ENCODE peak calls at places on chromosomes 4 and X, in six cellular contexts. D is spleen, N is endothelial cell of umbilical vein, F is tibial nerve, C is A549, U is right lobe of liver. Y is an unnamed sample. For H3K4me1, the result is how much of the 10 kb centered on the place peaks cover.

GRCh38 chrX:40099046-40099968 is 1.5 kb upstream of the BCOR start:
- DNase-seq in D (peak), N (no peak), F (no peak), C (no peak), U (peak), Y (no peak)

GRCh38 chr4:74283614-74284013 is 24.7 kb upstream of the EPGN start:
- DNase-seq in D (no peak), N (no peak), F (no peak), C (peak), U (no peak), Y (no peak)

GRCh38 chrX:70998402-70999027 is 67.6 kb upstream of the SLC7A3 start:
- DNase-seq in D (no peak), N (peak), F (peak), C (peak), U (no peak), Y (no peak)

GRCh38 chr4:148079945-148080344 is 348.1 kb downstream of the ARHGAP10 start:
- DNase-seq in D (no peak), N (no peak), F (no peak), C (no peak), U (no peak), Y (no peak)

GRCh38 chr4:135605096-135605495 is 1403.5 kb upstream of the PABPC4L start:
- DNase-seq in D (no peak), N (no peak), F (no peak), C (no peak), U (no peak), Y (no peak)

GRCh38 chrX:103831803-103832544 is at the start of gene RAB9B:
- DNase-seq in D (peak), N (peak), F (peak), C (no peak), U (peak), Y (no peak)

GRCh38 chr4:21811576-21811975 is 137.0 kb downstream of the KCNIP4 start:
- DNase-seq in D (no peak), N (peak), F (no peak), C (no peak), U (no peak), Y (no peak)

GRCh38 chr4:113979973-113980615 is 647 bp upstream of the ARSJ start:
- DNase-seq in D (no peak), N (peak), F (no peak), C (no peak), U (no peak), Y (no peak)

GRCh38 chr4:3756343-3757059 is 9.7 kb upstream of the ADRA2C start:
- DNase-seq in D (no peak), N (no peak), F (no peak), C (no peak), U (no peak), Y (no peak)

GRCh38 chrX:119917877-119918276 is 22.2 kb downstream of the AKAP14 start:
- DNase-seq in D (no peak), N (no peak), F (no peak), C (no peak), U (no peak), Y (no peak)

GRCh38 chr4:174213734-174214101 is 69.7 kb downstream of the FBXO8 start:
- DNase-seq in D (no peak), N (no peak), F (no peak), C (no peak), U (peak), Y (no peak)

GRCh38 chr4:75848891-75849290 is 53.4 kb downstream of the PPEF2 start:
- DNase-seq in D (no peak), N (peak), F (no peak), C (no peak), U (no peak), Y (no peak)

GRCh38 chr4:152246659-152247058 is 289.2 kb downstream of the FBXW7 start:
- DNase-seq in D (no peak), N (no peak), F (no peak), C (no peak), U (no peak), Y (no peak)

GRCh38 chr4:113645771-113646455 is 115.6 kb downstream of the CAMK2D start:
- DNase-seq in D (no peak), N (peak), F (no peak), C (peak), U (no peak), Y (no peak)

GRCh38 chr4:681736-682451 is 7.1 kb downstream of the SLC49A3 start:
- DNase-seq in D (peak), N (no peak), F (no peak), C (peak), U (peak), Y (no peak)

GRCh38 chr4:78622253-78622979 is 70.8 kb downstream of the ANXA3 start:
- DNase-seq in D (no peak), N (peak), F (no peak), C (peak), U (no peak), Y (no peak)

GRCh38 chrX:7085879-7086278 is 61.6 kb upstream of the STS start:
- DNase-seq in D (no peak), N (no peak), F (no peak), C (no peak), U (no peak), Y (no peak)

GRCh38 chr4:101791189-101791572 is 651 bp downstream of the BANK1 start:
- DNase-seq in D (peak), N (no peak), F (no peak), C (peak), U (no peak), Y (no peak)

GRCh38 chr4:83219344-83219990 is 65.1 kb downstream of the COQ2 start:
- DNase-seq in D (peak), N (peak), F (no peak), C (no peak), U (no peak), Y (no peak)

GRCh38 chr4:83219991-83220360 is 64.6 kb downstream of the COQ2 start:
- DNase-seq in D (no peak), N (no peak), F (no peak), C (no peak), U (no peak), Y (no peak)

GRCh38 chr4:83216856-83217683 is 67.5 kb downstream of the COQ2 start:
- DNase-seq in D (peak), N (no peak), F (no peak), C (no peak), U (no peak), Y (no peak)

GRCh38 chr4:83214079-83214478 is 70.5 kb downstream of the COQ2 start:
- DNase-seq in D (no peak), N (no peak), F (no peak), C (no peak), U (no peak), Y (no peak)

DNA sequence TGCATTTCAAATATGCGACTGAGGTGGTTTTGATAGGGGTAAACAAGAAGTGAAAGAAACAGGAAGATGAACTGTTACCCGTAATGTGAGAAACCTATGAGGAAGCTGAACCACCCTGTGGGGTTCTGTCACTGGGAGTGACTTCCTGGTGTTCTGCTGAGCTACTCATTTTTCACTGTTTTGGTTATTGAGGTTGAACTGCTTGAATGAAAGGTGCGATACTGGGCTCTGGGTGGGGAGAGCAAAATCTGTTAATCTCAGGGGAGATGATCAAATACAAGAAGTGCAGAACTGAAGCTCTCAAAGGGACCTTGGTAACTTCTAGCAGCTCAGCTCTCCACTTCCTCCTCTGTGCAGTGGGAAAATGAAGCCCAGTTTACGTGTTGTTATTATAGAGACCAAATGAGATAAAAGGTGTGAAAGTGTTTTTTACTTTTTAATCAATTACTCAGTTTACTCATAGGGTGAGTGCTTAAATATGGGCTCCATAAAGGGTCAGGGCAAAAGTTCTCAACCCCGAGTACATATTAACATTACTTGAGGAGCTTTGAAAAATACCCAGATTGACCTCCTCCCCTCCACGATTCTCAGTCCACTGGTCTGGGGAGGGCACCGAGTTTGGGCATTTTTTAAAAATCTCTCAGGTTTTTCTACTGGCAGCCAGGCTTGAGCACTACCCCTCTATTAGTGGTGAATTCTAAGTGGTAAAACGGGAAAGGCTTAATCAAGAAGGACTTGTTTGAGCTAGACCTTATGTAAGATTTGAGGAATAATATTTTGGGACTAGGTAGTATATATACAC is 66.7 kb downstream of the COQ2 start:
- DNase-seq in D (no peak), N (no peak), F (no peak), C (no peak), U (no peak), Y (no peak)
- H3K4me1 ChIP-seq in D (half or more), N (under half), F (under half), C (under half), U (under half), Y (half or more)

GRCh38 chrX:46211079-46211478 is 334.1 kb downstream of the ZNF674 start:
- DNase-seq in D (no peak), N (no peak), F (no peak), C (no peak), U (no peak), Y (no peak)

GRCh38 chrX:46220822-46221221 is 324.4 kb downstream of the ZNF674 start:
- DNase-seq in D (no peak), N (no peak), F (no peak), C (peak), U (no peak), Y (no peak)

GRCh38 chrX:46218373-46218772 is 326.8 kb downstream of the ZNF674 start:
- DNase-seq in D (no peak), N (no peak), F (no peak), C (no peak), U (no peak), Y (no peak)

DNA sequence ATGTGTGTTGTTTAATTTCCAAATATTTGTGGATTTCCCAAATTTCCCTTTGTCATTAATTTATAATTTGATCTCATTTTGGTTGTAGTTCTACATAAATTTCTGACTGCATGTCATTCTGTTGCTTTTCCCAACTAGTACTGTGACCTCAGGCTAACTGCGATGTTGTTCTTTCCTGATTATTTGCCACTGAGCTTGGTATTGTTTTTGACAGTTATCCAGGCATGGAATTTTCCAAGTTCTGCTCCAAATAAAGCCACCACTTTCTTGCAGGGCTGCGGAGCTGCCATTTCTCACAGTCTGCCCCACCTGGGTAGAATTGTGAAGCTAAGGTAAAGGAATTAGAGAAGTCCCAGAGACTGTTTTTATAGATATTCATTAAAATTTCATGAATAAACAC is 328.8 kb downstream of the ZNF674 start:
- DNase-seq in D (no peak), N (peak), F (no peak), C (no peak), U (no peak), Y (no peak)
- TF ChIP-seq CTCF in D (no peak), N (no peak), F (no peak), C (no peak), U (no peak), Y (no peak)

GRCh38 chr4:99846891-99847290 is 30.3 kb downstream of the DAPP1 start:
- DNase-seq in D (no peak), N (no peak), F (no peak), C (no peak), U (no peak), Y (no peak)

GRCh38 chr4:99848576-99848975 is 31.9 kb downstream of the DAPP1 start:
- DNase-seq in D (no peak), N (no peak), F (no peak), C (no peak), U (no peak), Y (no peak)

GRCh38 chr4:99845179-99845578 is 28.6 kb downstream of the DAPP1 start:
- DNase-seq in D (no peak), N (no peak), F (no peak), C (no peak), U (no peak), Y (no peak)

GRCh38 chr4:99845708-99846469 is 29.3 kb downstream of the DAPP1 start:
- DNase-seq in D (no peak), N (no peak), F (no peak), C (no peak), U (no peak), Y (no peak)

DNA sequence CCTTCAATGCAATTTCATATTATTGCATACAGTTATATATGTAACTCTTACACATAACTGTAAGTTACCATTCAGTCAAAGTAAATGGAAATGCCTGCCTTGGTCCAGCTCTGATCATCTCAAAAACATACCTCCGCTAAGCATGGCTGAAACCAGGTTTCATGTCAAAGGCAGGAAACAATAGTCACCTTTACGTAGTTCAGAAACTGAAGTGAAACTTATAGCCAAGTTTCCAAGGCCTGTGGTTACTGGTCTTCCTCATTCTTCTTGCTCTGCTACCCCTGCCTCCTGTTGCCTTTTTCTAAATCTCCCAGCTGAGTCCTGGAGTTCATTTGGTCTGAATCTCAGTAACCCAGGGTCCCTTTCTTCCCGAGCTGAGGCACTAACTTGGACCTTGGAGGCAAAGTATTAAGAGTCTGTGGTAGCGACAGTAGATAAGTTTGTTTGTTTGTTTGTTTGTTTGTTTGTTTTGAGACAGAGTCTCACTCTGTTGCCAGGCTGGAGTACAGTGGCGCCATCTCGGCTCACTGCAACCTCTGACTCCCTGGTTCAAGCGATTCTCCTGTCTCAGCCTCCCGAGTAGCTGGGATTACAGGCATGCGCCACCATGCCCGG is 30.8 kb downstream of the DAPP1 start:
- DNase-seq in D (no peak), N (no peak), F (no peak), C (no peak), U (no peak), Y (no peak)
- TF ChIP-seq POLR2A in D (no peak), N (no peak), F (no peak), C (no peak), U (no peak), Y (no peak)

DNA sequence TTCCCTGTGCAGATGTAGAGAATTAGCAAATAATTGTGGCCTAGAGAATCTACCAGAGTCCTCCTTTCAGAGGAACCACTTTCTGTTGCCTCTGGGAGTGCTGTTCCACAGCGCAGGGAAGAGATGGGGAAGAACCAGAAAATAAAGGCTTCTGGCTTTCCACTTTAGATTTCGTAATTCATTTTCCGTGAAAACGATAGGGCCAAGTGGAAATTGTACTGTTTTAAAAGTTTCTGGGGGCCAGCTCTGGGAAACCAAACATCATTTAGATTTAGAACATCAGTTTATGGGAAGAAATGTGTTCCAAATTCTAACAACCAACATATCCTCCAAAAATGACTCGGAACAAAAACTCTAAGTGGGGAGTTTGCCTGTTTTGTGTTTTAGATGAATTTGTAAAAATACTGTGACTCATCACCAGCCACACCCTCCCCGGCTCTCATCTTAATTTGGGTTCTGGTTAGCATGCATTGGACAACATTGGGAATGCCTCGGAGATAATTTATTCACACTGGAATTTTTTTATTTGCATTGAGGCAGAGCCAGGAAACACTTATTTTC is 65.2 kb upstream of the LNX1 start:
- DNase-seq in D (no peak), N (no peak), F (peak), C (no peak), U (no peak), Y (no peak)
- H3K4me1 ChIP-seq in D (under half), N (under half), F (under half), C (under half), U (under half), Y (half or more)

GRCh38 chr4:8438743-8439142 is 1.8 kb downstream of the ACOX3 start:
- DNase-seq in D (no peak), N (peak), F (no peak), C (no peak), U (no peak), Y (no peak)

GRCh38 chr4:8439914-8440490 is 521 bp downstream of the ACOX3 start:
- DNase-seq in D (no peak), N (no peak), F (peak), C (peak), U (no peak), Y (no peak)

GRCh38 chr4:8439168-8439567 is 1.4 kb downstream of the ACOX3 start:
- DNase-seq in D (no peak), N (peak), F (no peak), C (no peak), U (no peak), Y (no peak)

GRCh38 chr4:8441499-8442091 is 1.0 kb downstream of the TRMT44 start:
- DNase-seq in D (no peak), N (no peak), F (no peak), C (no peak), U (no peak), Y (no peak)

GRCh38 chr4:8440491-8441311 is at the start of the genes ACOX3 and TRMT44:
- DNase-seq in D (peak), N (peak), F (peak), C (peak), U (peak), Y (peak)
- TF ChIP-seq CTCF in D (no peak), N (no peak), F (peak), C (no peak), U (no peak), Y (peak)

GRCh38 chr4:8235686-8236085 is 33.9 kb upstream of the HTRA3 start:
- DNase-seq in D (no peak), N (no peak), F (no peak), C (no peak), U (no peak), Y (no peak)
- TF ChIP-seq POLR2A in D (no peak), N (no peak), F (no peak), C (no peak), U (no peak), Y (no peak)